ENCODE peak calls at places on chromosomes 7 and 10, in nine cellular contexts. One of them, this sample, is unnamed.

GRCh38 chr7:100342761-100343160 is 15.2 kb upstream of the PILRB start:
- DNase-seq in anterior cingulate cortex: no peak
- DNase-seq in right cardiac atrium: no peak
- DNase-seq in kidney epithelial cell: no peak
- DNase-seq in NCI-H2029: no peak
- DNase-seq in NCI-H345: no peak
- DNase-seq in foreskin fibroblast: no peak
- DNase-seq in H9: no peak
- DNase-seq in CD4-positive, alpha-beta T cell: no peak
- DNase-seq in this sample: no peak

GRCh38 chr7:132246591-132246990 is 329.7 kb downstream of the PLXNA4 start:
- DNase-seq in anterior cingulate cortex: no peak
- DNase-seq in right cardiac atrium: no peak
- DNase-seq in kidney epithelial cell: no peak
- DNase-seq in NCI-H2029: no peak
- DNase-seq in NCI-H345: no peak
- DNase-seq in foreskin fibroblast: no peak
- DNase-seq in H9: no peak
- DNase-seq in CD4-positive, alpha-beta T cell: no peak
- DNase-seq in this sample: no peak

GRCh38 chr10:122014652-122015248 is 25.8 kb downstream of the TACC2 start:
- DNase-seq in anterior cingulate cortex: no peak
- DNase-seq in right cardiac atrium: no peak
- DNase-seq in kidney epithelial cell: no peak
- DNase-seq in NCI-H2029: no peak
- DNase-seq in NCI-H345: no peak
- DNase-seq in foreskin fibroblast: no peak
- DNase-seq in H9: no peak
- DNase-seq in CD4-positive, alpha-beta T cell: no peak
- DNase-seq in this sample: no peak

GRCh38 chr7:149714910-149715471 is 58.4 kb downstream of the ZNF467 start:
- DNase-seq in anterior cingulate cortex: no peak
- DNase-seq in right cardiac atrium: no peak
- DNase-seq in kidney epithelial cell: no peak
- DNase-seq in NCI-H2029: no peak
- DNase-seq in NCI-H345: peak; percentile 46
- DNase-seq in foreskin fibroblast: no peak
- DNase-seq in H9: no peak
- DNase-seq in CD4-positive, alpha-beta T cell: no peak
- DNase-seq in this sample: no peak

GRCh38 chr7:26090927-26091519 is 61.0 kb upstream of the NFE2L3 start:
- DNase-seq in anterior cingulate cortex: no peak
- DNase-seq in right cardiac atrium: no peak
- DNase-seq in kidney epithelial cell: peak; percentile 31
- DNase-seq in NCI-H2029: peak; percentile 38
- DNase-seq in NCI-H345: peak; percentile 50
- DNase-seq in foreskin fibroblast: peak; percentile 36
- DNase-seq in H9: no peak
- DNase-seq in CD4-positive, alpha-beta T cell: no peak
- DNase-seq in this sample: peak; percentile 87

GRCh38 chr7:135160858-135161653 is 9.5 kb downstream of the CYREN start:
- DNase-seq in anterior cingulate cortex: no peak
- DNase-seq in right cardiac atrium: no peak
- DNase-seq in kidney epithelial cell: no peak
- DNase-seq in NCI-H2029: no peak
- DNase-seq in NCI-H345: no peak
- DNase-seq in foreskin fibroblast: no peak
- DNase-seq in H9: no peak
- DNase-seq in CD4-positive, alpha-beta T cell: no peak
- DNase-seq in this sample: peak; percentile 32

GRCh38 chr10:78165172-78165571 is 131.5 kb downstream of the RPS24 start:
- DNase-seq in anterior cingulate cortex: no peak
- DNase-seq in right cardiac atrium: no peak
- DNase-seq in kidney epithelial cell: no peak
- DNase-seq in NCI-H2029: no peak
- DNase-seq in NCI-H345: no peak
- DNase-seq in foreskin fibroblast: no peak
- DNase-seq in H9: no peak
- DNase-seq in CD4-positive, alpha-beta T cell: no peak
- DNase-seq in this sample: no peak

GRCh38 chr10:51896849-51897248 is 197.5 kb upstream of the CSTF2T start:
- DNase-seq in anterior cingulate cortex: no peak
- DNase-seq in right cardiac atrium: no peak
- DNase-seq in kidney epithelial cell: no peak
- DNase-seq in NCI-H2029: no peak
- DNase-seq in NCI-H345: no peak
- DNase-seq in foreskin fibroblast: peak; percentile 66
- DNase-seq in H9: no peak
- DNase-seq in CD4-positive, alpha-beta T cell: no peak
- DNase-seq in this sample: no peak

GRCh38 chr10:1657500-1657899 is 79.8 kb downstream of the ADARB2 start:
- DNase-seq in anterior cingulate cortex: no peak
- DNase-seq in right cardiac atrium: no peak
- DNase-seq in kidney epithelial cell: no peak
- DNase-seq in NCI-H2029: no peak
- DNase-seq in NCI-H345: no peak
- DNase-seq in foreskin fibroblast: no peak
- DNase-seq in H9: no peak
- DNase-seq in CD4-positive, alpha-beta T cell: no peak
- DNase-seq in this sample: peak; percentile 18

GRCh38 chr10:33871557-33871956 is 537.1 kb upstream of the NRP1 start:
- DNase-seq in anterior cingulate cortex: no peak
- DNase-seq in right cardiac atrium: no peak
- DNase-seq in kidney epithelial cell: no peak
- DNase-seq in NCI-H2029: no peak
- DNase-seq in NCI-H345: no peak
- DNase-seq in foreskin fibroblast: no peak
- DNase-seq in H9: no peak
- DNase-seq in CD4-positive, alpha-beta T cell: no peak
- DNase-seq in this sample: no peak

GRCh38 chr7:67631496-67631895 is 634.9 kb downstream of the TYW1 start:
- DNase-seq in anterior cingulate cortex: peak; percentile 68
- DNase-seq in right cardiac atrium: no peak
- DNase-seq in kidney epithelial cell: no peak
- DNase-seq in NCI-H2029: no peak
- DNase-seq in NCI-H345: no peak
- DNase-seq in foreskin fibroblast: no peak
- DNase-seq in H9: no peak
- DNase-seq in CD4-positive, alpha-beta T cell: no peak
- DNase-seq in this sample: no peak

GRCh38 chr10:111822661-111823060 is 360.9 kb downstream of the GPAM start:
- DNase-seq in anterior cingulate cortex: no peak
- DNase-seq in right cardiac atrium: no peak
- DNase-seq in kidney epithelial cell: no peak
- DNase-seq in NCI-H2029: no peak
- DNase-seq in NCI-H345: no peak
- DNase-seq in foreskin fibroblast: no peak
- DNase-seq in H9: no peak
- DNase-seq in CD4-positive, alpha-beta T cell: no peak
- DNase-seq in this sample: no peak

GRCh38 chr7:37208528-37208927 is 240.1 kb downstream of the ELMO1 start:
- DNase-seq in anterior cingulate cortex: peak; percentile 70
- DNase-seq in right cardiac atrium: peak; percentile 66
- DNase-seq in kidney epithelial cell: peak; percentile 31
- DNase-seq in NCI-H2029: no peak
- DNase-seq in NCI-H345: no peak
- DNase-seq in foreskin fibroblast: peak; percentile 20
- DNase-seq in H9: peak; percentile 44
- DNase-seq in CD4-positive, alpha-beta T cell: no peak
- DNase-seq in this sample: peak; percentile 41

GRCh38 chr10:111076682-111077661 is at the start of gene ADRA2A:
- DNase-seq in anterior cingulate cortex: peak; percentile 59
- DNase-seq in right cardiac atrium: peak; percentile 42
- DNase-seq in kidney epithelial cell: peak; percentile 5
- DNase-seq in NCI-H2029: peak; percentile 44
- DNase-seq in NCI-H345: peak; percentile 67
- DNase-seq in foreskin fibroblast: peak; percentile 26
- DNase-seq in H9: peak; percentile 79
- DNase-seq in CD4-positive, alpha-beta T cell: no peak
- DNase-seq in this sample: peak; percentile 75

GRCh38 chr7:14201353-14201752 is 211.9 kb upstream of the ETV1 start:
- DNase-seq in anterior cingulate cortex: no peak
- DNase-seq in right cardiac atrium: no peak
- DNase-seq in kidney epithelial cell: no peak
- DNase-seq in NCI-H2029: no peak
- DNase-seq in NCI-H345: no peak
- DNase-seq in foreskin fibroblast: no peak
- DNase-seq in H9: no peak
- DNase-seq in CD4-positive, alpha-beta T cell: no peak
- DNase-seq in this sample: peak; percentile 6

GRCh38 chr7:67813621-67814292 is 817.1 kb downstream of the TYW1 start:
- DNase-seq in anterior cingulate cortex: no peak
- DNase-seq in right cardiac atrium: no peak
- DNase-seq in kidney epithelial cell: no peak
- DNase-seq in NCI-H2029: no peak
- DNase-seq in NCI-H345: no peak
- DNase-seq in foreskin fibroblast: no peak
- DNase-seq in H9: no peak
- DNase-seq in CD4-positive, alpha-beta T cell: no peak
- DNase-seq in this sample: no peak

GRCh38 chr10:64733980-64734379 is 1212.8 kb downstream of the REEP3 start:
- DNase-seq in anterior cingulate cortex: no peak
- DNase-seq in right cardiac atrium: no peak
- DNase-seq in kidney epithelial cell: no peak
- DNase-seq in NCI-H2029: no peak
- DNase-seq in NCI-H345: no peak
- DNase-seq in foreskin fibroblast: no peak
- DNase-seq in H9: no peak
- DNase-seq in CD4-positive, alpha-beta T cell: no peak
- DNase-seq in this sample: peak; percentile 47

GRCh38 chr10:117678106-117678505 is 135.6 kb downstream of the EMX2 start:
- DNase-seq in anterior cingulate cortex: no peak
- DNase-seq in right cardiac atrium: no peak
- DNase-seq in kidney epithelial cell: peak; percentile 65
- DNase-seq in NCI-H2029: no peak
- DNase-seq in NCI-H345: no peak
- DNase-seq in foreskin fibroblast: peak; percentile 19
- DNase-seq in H9: no peak
- DNase-seq in CD4-positive, alpha-beta T cell: no peak
- DNase-seq in this sample: no peak

GRCh38 chr7:142057101-142057500 is 54.4 kb upstream of the MGAM2 start:
- DNase-seq in anterior cingulate cortex: no peak
- DNase-seq in right cardiac atrium: no peak
- DNase-seq in kidney epithelial cell: no peak
- DNase-seq in NCI-H2029: no peak
- DNase-seq in NCI-H345: no peak
- DNase-seq in foreskin fibroblast: no peak
- DNase-seq in H9: no peak
- DNase-seq in CD4-positive, alpha-beta T cell: no peak
- DNase-seq in this sample: no peak

GRCh38 chr7:140314571-140315480 is 83.5 kb downstream of the SLC37A3 start:
- DNase-seq in anterior cingulate cortex: peak; percentile 56
- DNase-seq in right cardiac atrium: no peak
- DNase-seq in kidney epithelial cell: no peak
- DNase-seq in NCI-H2029: no peak
- DNase-seq in NCI-H345: no peak
- DNase-seq in foreskin fibroblast: no peak
- DNase-seq in H9: no peak
- DNase-seq in CD4-positive, alpha-beta T cell: no peak
- DNase-seq in this sample: no peak

GRCh38 chr10:117419921-117420320 is 44.7 kb upstream of the PDZD8 start:
- DNase-seq in anterior cingulate cortex: no peak
- DNase-seq in right cardiac atrium: no peak
- DNase-seq in kidney epithelial cell: no peak
- DNase-seq in NCI-H2029: no peak
- DNase-seq in NCI-H345: no peak
- DNase-seq in foreskin fibroblast: peak; percentile 52
- DNase-seq in H9: no peak
- DNase-seq in CD4-positive, alpha-beta T cell: no peak
- DNase-seq in this sample: no peak

GRCh38 chr7:27116521-27116946 is 14.0 kb downstream of the HOXA4 start:
- DNase-seq in anterior cingulate cortex: no peak
- DNase-seq in right cardiac atrium: no peak
- DNase-seq in kidney epithelial cell: no peak
- DNase-seq in NCI-H2029: no peak
- DNase-seq in NCI-H345: no peak
- DNase-seq in foreskin fibroblast: no peak
- DNase-seq in H9: no peak
- DNase-seq in CD4-positive, alpha-beta T cell: no peak
- DNase-seq in this sample: no peak

GRCh38 chr7:67455508-67455907 is 458.9 kb downstream of the TYW1 start:
- DNase-seq in anterior cingulate cortex: no peak
- DNase-seq in right cardiac atrium: no peak
- DNase-seq in kidney epithelial cell: no peak
- DNase-seq in NCI-H2029: no peak
- DNase-seq in NCI-H345: no peak
- DNase-seq in foreskin fibroblast: no peak
- DNase-seq in H9: no peak
- DNase-seq in CD4-positive, alpha-beta T cell: no peak
- DNase-seq in this sample: no peak

GRCh38 chr7:102125127-102125561 is 161.5 kb upstream of the SH2B2 start:
- DNase-seq in anterior cingulate cortex: no peak
- DNase-seq in right cardiac atrium: peak; percentile 82
- DNase-seq in kidney epithelial cell: peak; percentile 75
- DNase-seq in NCI-H2029: peak; percentile 86
- DNase-seq in NCI-H345: no peak
- DNase-seq in foreskin fibroblast: peak; percentile 67
- DNase-seq in H9: peak; percentile 87
- DNase-seq in CD4-positive, alpha-beta T cell: no peak
- DNase-seq in this sample: peak; percentile 76

GRCh38 chr7:68109299-68109698 is 1112.7 kb downstream of the TYW1 start:
- DNase-seq in anterior cingulate cortex: no peak
- DNase-seq in right cardiac atrium: no peak
- DNase-seq in kidney epithelial cell: no peak
- DNase-seq in NCI-H2029: no peak
- DNase-seq in NCI-H345: no peak
- DNase-seq in foreskin fibroblast: no peak
- DNase-seq in H9: no peak
- DNase-seq in CD4-positive, alpha-beta T cell: no peak
- DNase-seq in this sample: no peak

GRCh38 chr10:120949511-120950102 is 98.4 kb downstream of the WDR11 start:
- DNase-seq in anterior cingulate cortex: peak; percentile 34
- DNase-seq in right cardiac atrium: no peak
- DNase-seq in kidney epithelial cell: no peak
- DNase-seq in NCI-H2029: no peak
- DNase-seq in NCI-H345: no peak
- DNase-seq in foreskin fibroblast: no peak
- DNase-seq in H9: peak; percentile 52
- DNase-seq in CD4-positive, alpha-beta T cell: no peak
- DNase-seq in this sample: peak; percentile 48

GRCh38 chr10:124917939-124918830 is 23.7 kb upstream of the ZRANB1 start:
- DNase-seq in anterior cingulate cortex: no peak
- DNase-seq in right cardiac atrium: no peak
- DNase-seq in kidney epithelial cell: no peak
- DNase-seq in NCI-H2029: no peak
- DNase-seq in NCI-H345: no peak
- DNase-seq in foreskin fibroblast: peak; percentile 56
- DNase-seq in H9: no peak
- DNase-seq in CD4-positive, alpha-beta T cell: no peak
- DNase-seq in this sample: no peak

GRCh38 chr10:11742009-11742778 is at the start of gene ECHDC3:
- DNase-seq in anterior cingulate cortex: no peak
- DNase-seq in right cardiac atrium: peak; percentile 72
- DNase-seq in kidney epithelial cell: no peak
- DNase-seq in NCI-H2029: no peak
- DNase-seq in NCI-H345: peak; percentile 59
- DNase-seq in foreskin fibroblast: no peak
- DNase-seq in H9: peak; percentile 68
- DNase-seq in CD4-positive, alpha-beta T cell: peak; percentile 62
- DNase-seq in this sample: peak; percentile 85

GRCh38 chr10:33196710-33197406 is 137.6 kb downstream of the NRP1 start:
- DNase-seq in anterior cingulate cortex: no peak
- DNase-seq in right cardiac atrium: peak; percentile 32
- DNase-seq in kidney epithelial cell: peak; percentile 90
- DNase-seq in NCI-H2029: no peak
- DNase-seq in NCI-H345: no peak
- DNase-seq in foreskin fibroblast: no peak
- DNase-seq in H9: no peak
- DNase-seq in CD4-positive, alpha-beta T cell: no peak
- DNase-seq in this sample: no peak